ENCODE peak calls at places on chromosomes 13 and 19, in four cellular contexts. P is HepG2, A is K562, V is GM12878. F is an unnamed sample.

GRCh38 chr13:113544896-113545295 is 39.7 kb upstream of the TFDP1 start:
- DNase-seq in P (no peak), A (no peak), V (no peak), F (no peak)

GRCh38 chr19:33928458-33928950 is 131.8 kb downstream of the KCTD15 start:
- DNase-seq in P (no peak), A (no peak), V (no peak), F (no peak)

GRCh38 chr13:56351041-56351440 is 789.7 kb upstream of the PRR20A start:
- DNase-seq in P (no peak), A (no peak), V (no peak), F (no peak)

GRCh38 chr13:51767100-51767499 is 36.9 kb downstream of the DHRS12 start:
- DNase-seq in P (no peak), A (no peak), V (no peak), F (no peak)

GRCh38 chr19:18202759-18203407 is 959 bp downstream of the RAB3A start:
- DNase-seq in P (no peak), A (peak), V (no peak), F (peak)

GRCh38 chr19:19292607-19293006 is 19.5 kb upstream of the TM6SF2 start:
- DNase-seq in P (no peak), A (no peak), V (no peak), F (no peak)

GRCh38 chr19:29537181-29537580 is 11.4 kb downstream of the VSTM2B start:
- DNase-seq in P (no peak), A (no peak), V (no peak), F (no peak)

GRCh38 chr19:19662344-19662743 is 1.1 kb downstream of the ATP13A1 start:
- DNase-seq in P (no peak), A (peak), V (no peak), F (peak)

GRCh38 chr13:42041017-42041683 is 7.3 kb upstream of the DGKH start:
- DNase-seq in P (no peak), A (peak), V (peak), F (no peak)

GRCh38 chr13:20127563-20128458 is 33.0 kb downstream of the GJA3 start:
- DNase-seq in P (peak), A (no peak), V (no peak), F (no peak)

GRCh38 chr13:75492389-75492788 is 10.4 kb upstream of the TBC1D4 start:
- DNase-seq in P (no peak), A (no peak), V (no peak), F (no peak)

GRCh38 chr13:75493156-75493555 is 11.2 kb upstream of the TBC1D4 start:
- DNase-seq in P (no peak), A (no peak), V (no peak), F (no peak)

GRCh38 chr13:75486146-75486545 is 4.2 kb upstream of the TBC1D4 start:
- DNase-seq in P (peak), A (peak), V (no peak), F (no peak)

GRCh38 chr13:75486654-75487053 is 4.7 kb upstream of the TBC1D4 start:
- DNase-seq in P (no peak), A (no peak), V (no peak), F (no peak)

DNA sequence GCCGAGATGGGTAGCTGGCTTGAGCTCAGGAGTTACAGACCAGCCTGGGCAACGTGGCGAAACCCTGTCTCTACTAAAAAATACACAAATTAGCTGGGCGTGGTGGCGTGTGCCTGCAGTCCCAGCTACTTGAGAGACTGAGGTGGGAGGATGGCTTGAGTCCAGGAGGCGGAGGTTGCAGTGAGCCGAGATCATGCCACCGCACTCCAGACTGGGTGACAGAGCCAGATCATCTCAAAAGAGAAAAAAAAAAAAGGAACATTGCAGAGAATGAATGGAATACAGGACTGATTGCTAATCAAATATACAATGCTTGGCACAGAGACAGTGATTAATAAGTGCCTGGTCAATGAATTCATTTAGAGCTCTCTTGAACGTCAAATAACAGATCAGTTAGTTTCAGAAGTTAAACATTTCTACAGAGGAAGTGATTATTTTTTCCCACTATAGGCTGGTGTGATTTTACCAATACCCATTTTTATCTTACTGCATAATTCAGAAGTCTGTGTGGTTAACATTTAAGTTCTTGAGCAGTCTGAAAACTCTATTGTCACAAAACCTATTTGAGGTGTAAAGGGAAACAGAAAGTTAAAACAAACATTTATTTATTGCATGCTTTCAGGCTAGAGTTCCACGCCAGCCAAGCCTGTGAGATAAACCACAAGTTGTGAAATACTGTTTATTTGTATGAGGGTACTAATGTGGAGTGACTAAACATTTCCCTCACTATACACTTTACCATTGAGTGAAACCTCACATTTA is 7.7 kb upstream of the TBC1D4 start:
- DNase-seq in P (peak), A (no peak), V (peak), F (no peak)
- TF ChIP-seq KDM1A in P (no peak), A (no peak), V (no peak), F (no peak)

DNA sequence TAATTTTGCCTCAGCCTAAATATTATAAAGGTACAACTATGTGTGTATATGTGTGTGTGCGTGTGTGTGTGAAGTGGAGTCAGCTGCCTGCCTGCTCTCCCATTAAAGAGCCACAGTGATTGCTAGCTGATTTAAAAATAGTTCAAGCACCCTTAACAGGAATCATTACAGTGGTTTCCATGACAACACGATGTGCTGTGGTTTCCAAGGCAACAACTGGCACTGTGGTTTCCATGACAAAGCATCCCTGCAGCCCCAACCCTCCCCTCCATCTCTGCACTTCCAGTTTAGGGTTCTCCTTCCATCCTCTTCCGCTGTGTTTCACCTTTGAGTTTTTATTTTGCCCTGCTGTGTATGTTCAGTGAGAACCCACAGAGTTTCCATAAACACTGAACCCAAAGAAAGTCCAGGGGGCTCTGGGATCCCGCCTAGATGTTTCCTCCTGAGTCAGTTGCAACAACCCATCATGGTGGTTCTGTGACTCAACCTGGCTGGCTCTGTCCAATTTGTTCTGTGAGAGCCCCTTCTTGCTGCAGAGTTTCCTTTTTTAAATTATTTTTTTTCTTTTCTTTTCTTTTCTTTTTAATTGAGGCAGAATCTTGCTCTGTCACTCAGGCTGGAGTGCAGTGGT is 7.1 kb upstream of the PNMA8A start:
- DNase-seq in P (no peak), A (peak), V (no peak), F (no peak)
- TF ChIP-seq SIN3A in P (no peak), A (no peak), V (no peak), F (no peak)

DNA sequence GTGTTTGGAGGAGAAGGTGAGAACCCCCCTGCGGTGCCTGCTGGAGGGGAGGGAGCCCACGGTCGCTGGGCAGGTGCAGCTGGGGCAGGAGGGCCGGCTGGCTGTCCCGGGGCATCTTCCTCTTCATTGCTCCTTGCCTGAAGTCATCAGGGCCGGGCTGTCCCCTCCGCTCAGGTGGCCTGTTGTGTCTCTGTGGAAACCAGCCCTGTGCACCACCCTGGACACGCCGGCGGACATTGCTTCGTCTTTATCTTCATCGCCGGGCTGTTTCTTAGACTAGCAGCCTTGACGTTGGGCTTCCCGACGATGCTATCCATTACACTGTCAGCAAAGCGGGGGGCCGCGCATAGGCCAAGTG is 111.6 kb upstream of the SOX1 start:
- DNase-seq in P (no peak), A (no peak), V (no peak), F (no peak)
- TF ChIP-seq HDAC2 in P (no peak), A (no peak), V (no peak), F (no peak)

DNA sequence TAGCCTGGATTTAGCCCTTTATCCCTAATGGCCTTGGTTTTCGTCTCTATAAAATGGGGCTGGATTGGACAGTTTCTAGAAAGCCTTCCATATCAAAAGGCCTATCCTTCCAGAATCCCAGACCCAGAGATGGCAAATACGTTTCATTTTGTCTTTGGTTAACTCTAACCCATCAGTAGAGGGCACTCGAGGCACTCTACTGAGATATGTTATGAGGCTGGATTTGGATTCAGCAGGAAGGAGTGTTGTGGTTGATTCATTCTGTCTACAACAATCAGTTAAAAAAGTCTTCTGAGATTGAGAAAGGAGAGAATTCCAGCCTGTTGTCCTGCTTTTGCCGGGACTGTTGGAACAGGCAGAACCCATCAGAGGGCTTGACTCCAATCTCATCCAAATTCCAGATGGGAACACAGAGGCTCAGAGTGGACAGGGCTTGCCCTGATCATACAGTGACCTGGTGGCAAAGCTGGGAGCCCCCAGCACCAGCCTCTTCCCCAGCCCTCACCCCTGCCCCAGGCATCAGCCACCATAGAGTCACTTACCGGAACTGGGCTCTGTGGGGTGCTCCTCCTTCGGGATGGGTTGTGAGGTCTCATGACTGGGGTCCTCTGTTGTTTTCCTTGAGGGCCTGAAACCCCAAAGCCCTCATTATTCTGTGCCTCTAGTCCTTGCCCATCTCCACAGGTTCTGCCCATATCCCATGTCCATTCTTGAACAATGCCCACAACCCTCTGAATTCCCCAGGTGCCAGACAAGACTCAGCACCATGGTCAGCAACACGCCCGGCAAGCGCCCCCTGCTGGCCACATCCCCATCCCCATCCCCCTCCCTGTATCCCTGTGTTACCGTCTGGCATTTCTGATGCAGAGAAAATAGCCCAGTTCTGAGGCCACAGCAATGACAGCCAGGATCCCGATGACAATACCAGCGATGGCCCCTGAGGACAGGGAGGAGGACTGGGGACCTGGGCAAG is 12.3 kb upstream of the ZNF180 start:
- DNase-seq in P (peak), A (peak), V (no peak), F (peak)
- TF ChIP-seq KDM1A in P (no peak), A (no peak), V (no peak), F (no peak)

DNA sequence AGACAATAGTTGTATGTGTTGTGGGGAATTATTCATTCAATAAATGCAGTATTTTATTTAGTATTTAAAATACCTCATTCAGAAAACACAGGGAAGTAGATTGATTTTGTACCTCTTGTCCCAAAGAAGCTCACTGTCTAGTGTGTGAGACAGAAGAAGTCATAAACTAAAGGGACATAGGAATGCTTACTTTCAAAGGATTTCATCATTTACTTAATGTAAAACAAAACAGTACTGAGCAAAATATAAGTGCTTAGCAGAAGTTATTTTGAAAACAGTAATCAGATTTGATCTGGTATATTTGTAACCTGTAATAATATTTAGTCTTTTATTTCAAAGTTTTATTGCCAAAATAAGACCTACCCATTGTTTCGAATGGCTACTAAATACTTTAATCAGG is 117.9 kb downstream of the TDRD3 start:
- DNase-seq in P (no peak), A (no peak), V (no peak), F (no peak)
- TF ChIP-seq SIN3A in P (no peak), A (no peak), V (no peak), F (no peak)

DNA sequence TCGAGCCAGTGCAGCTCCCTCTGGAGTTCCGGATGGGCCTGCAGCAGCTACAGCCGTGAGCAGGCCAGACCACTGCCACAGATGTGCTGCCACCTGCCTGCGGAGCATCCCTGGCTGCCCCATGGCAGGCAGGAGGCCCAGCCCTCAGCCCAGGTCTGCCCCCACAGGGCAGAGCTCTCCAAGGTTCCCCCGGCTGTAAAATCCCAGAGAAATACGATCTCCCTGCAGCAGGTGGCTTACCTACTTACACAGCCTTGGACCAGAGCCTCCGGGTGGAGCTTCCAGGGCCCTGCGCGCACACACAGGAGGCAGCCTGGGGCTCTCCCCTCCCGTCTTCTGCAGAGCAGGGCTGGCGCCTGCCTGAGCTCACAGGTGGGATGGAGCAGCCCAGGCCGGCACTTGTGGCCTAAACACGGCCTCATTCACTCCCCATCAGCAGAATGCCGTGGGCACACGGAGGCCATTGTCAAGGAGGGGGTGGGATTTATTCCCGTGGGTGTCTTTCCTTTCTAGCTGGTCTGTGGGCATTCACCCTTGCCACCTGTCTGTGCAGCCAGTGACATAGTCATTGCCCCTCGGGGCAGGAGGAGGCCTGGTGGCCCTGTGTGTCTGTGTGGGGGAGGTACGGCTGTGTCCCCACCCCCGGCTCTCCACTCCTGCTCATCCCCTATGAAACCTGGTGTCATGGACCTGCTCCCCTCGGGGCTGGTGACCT is 118.0 kb downstream of the KDM4B start:
- DNase-seq in P (no peak), A (no peak), V (no peak), F (peak)
- TF ChIP-seq HDAC2 in P (no peak), A (no peak), V (no peak), F (peak)

F was measured in H1.